ENCODE peak calls at places on chromosomes 2 and 18, in seven cellular contexts. One of them, this sample, is unnamed.

GRCh38 chr2:238487652-238488346 is 61.1 kb downstream of the ASB1 start:
- DNase-seq in T-cell: no peak
- DNase-seq in HCT116: no peak
- DNase-seq in neuronal stem cell: no peak
- DNase-seq in breast epithelium: no peak
- DNase-seq in putamen: no peak
- DNase-seq in cardiac fibroblast: no peak
- DNase-seq in this sample: no peak

GRCh38 chr2:230134496-230135073 is 65.9 kb upstream of the SLC16A14 start:
- DNase-seq in breast epithelium: no peak
- DNase-seq in T-cell: no peak
- DNase-seq in neuronal stem cell: no peak
- DNase-seq in putamen: no peak
- DNase-seq in cardiac fibroblast: peak; percentile 87
- DNase-seq in HCT116: no peak
- DNase-seq in this sample: no peak

GRCh38 chr2:188199716-188200128 is 92.0 kb upstream of the GULP1 start:
- DNase-seq in T-cell: no peak
- DNase-seq in breast epithelium: no peak
- DNase-seq in HCT116: no peak
- DNase-seq in putamen: no peak
- DNase-seq in cardiac fibroblast: peak; percentile 88
- DNase-seq in neuronal stem cell: no peak
- DNase-seq in this sample: no peak

GRCh38 chr2:3233877-3234276 is 143.7 kb downstream of the EIPR1 start:
- DNase-seq in putamen: no peak
- DNase-seq in HCT116: no peak
- DNase-seq in T-cell: no peak
- DNase-seq in cardiac fibroblast: no peak
- DNase-seq in breast epithelium: peak; percentile 59
- DNase-seq in neuronal stem cell: no peak
- DNase-seq in this sample: no peak

GRCh38 chr2:217010173-217010572 is 150.3 kb upstream of the TNP1 start:
- DNase-seq in T-cell: no peak
- DNase-seq in HCT116: no peak
- DNase-seq in putamen: no peak
- DNase-seq in breast epithelium: no peak
- DNase-seq in cardiac fibroblast: no peak
- DNase-seq in neuronal stem cell: no peak
- DNase-seq in this sample: no peak

GRCh38 chr2:205686231-205687017 is 4.1 kb downstream of the NRP2 start:
- DNase-seq in HCT116: no peak
- DNase-seq in breast epithelium: no peak
- DNase-seq in neuronal stem cell: no peak
- DNase-seq in T-cell: no peak
- DNase-seq in cardiac fibroblast: no peak
- DNase-seq in putamen: no peak
- DNase-seq in this sample: no peak

GRCh38 chr2:19128148-19128547 is 230.3 kb downstream of the OSR1 start:
- DNase-seq in neuronal stem cell: no peak
- DNase-seq in putamen: no peak
- DNase-seq in cardiac fibroblast: no peak
- DNase-seq in T-cell: no peak
- DNase-seq in breast epithelium: no peak
- DNase-seq in HCT116: no peak
- DNase-seq in this sample: no peak

GRCh38 chr2:231094671-231095346 is 30.0 kb downstream of the HTR2B start:
- DNase-seq in putamen: no peak
- DNase-seq in cardiac fibroblast: no peak
- DNase-seq in neuronal stem cell: no peak
- DNase-seq in T-cell: no peak
- DNase-seq in HCT116: no peak
- DNase-seq in breast epithelium: no peak
- DNase-seq in this sample: no peak

GRCh38 chr2:226185613-226186211 is 613.9 kb downstream of the IRS1 start:
- DNase-seq in neuronal stem cell: peak; percentile 44
- DNase-seq in putamen: no peak
- DNase-seq in cardiac fibroblast: peak; percentile 95
- DNase-seq in breast epithelium: no peak
- DNase-seq in HCT116: peak; percentile 84
- DNase-seq in T-cell: no peak
- DNase-seq in this sample: no peak

GRCh38 chr18:25896178-25896780 is 194.1 kb downstream of the SS18 start:
- DNase-seq in HCT116: peak; percentile 32
- DNase-seq in breast epithelium: no peak
- DNase-seq in T-cell: no peak
- DNase-seq in putamen: no peak
- DNase-seq in neuronal stem cell: peak; percentile 27
- DNase-seq in cardiac fibroblast: peak; percentile 62
- DNase-seq in this sample: no peak

GRCh38 chr2:138373993-138374408 is 127.6 kb upstream of the SPOPL start:
- DNase-seq in HCT116: peak; percentile 27
- DNase-seq in putamen: peak; percentile 3
- DNase-seq in breast epithelium: no peak
- DNase-seq in neuronal stem cell: peak; percentile 8
- DNase-seq in cardiac fibroblast: peak; percentile 73
- DNase-seq in T-cell: no peak
- DNase-seq in this sample: no peak

GRCh38 chr2:131146255-131146654 is 41.1 kb downstream of the PLEKHB2 start:
- DNase-seq in cardiac fibroblast: no peak
- DNase-seq in neuronal stem cell: no peak
- DNase-seq in breast epithelium: no peak
- DNase-seq in T-cell: no peak
- DNase-seq in HCT116: no peak
- DNase-seq in putamen: no peak
- DNase-seq in this sample: no peak

GRCh38 chr18:48662021-48662661 is 123.3 kb downstream of the CTIF start:
- DNase-seq in cardiac fibroblast: peak; percentile 69
- DNase-seq in HCT116: no peak
- DNase-seq in neuronal stem cell: no peak
- DNase-seq in putamen: no peak
- DNase-seq in breast epithelium: no peak
- DNase-seq in T-cell: no peak
- DNase-seq in this sample: no peak

GRCh38 chr2:230077851-230078547 is 9.3 kb upstream of the SLC16A14 start:
- DNase-seq in breast epithelium: no peak
- DNase-seq in cardiac fibroblast: no peak
- DNase-seq in HCT116: no peak
- DNase-seq in putamen: no peak
- DNase-seq in T-cell: no peak
- DNase-seq in neuronal stem cell: no peak
- DNase-seq in this sample: no peak

GRCh38 chr2:120423167-120423943 is 77.4 kb downstream of the INHBB start:
- DNase-seq in putamen: no peak
- DNase-seq in breast epithelium: no peak
- DNase-seq in neuronal stem cell: no peak
- DNase-seq in HCT116: no peak
- DNase-seq in cardiac fibroblast: no peak
- DNase-seq in T-cell: no peak
- DNase-seq in this sample: no peak

GRCh38 chr2:65550246-65550645 is 117.8 kb upstream of the SPRED2 start:
- DNase-seq in HCT116: no peak
- DNase-seq in breast epithelium: no peak
- DNase-seq in neuronal stem cell: no peak
- DNase-seq in putamen: no peak
- DNase-seq in cardiac fibroblast: no peak
- DNase-seq in T-cell: no peak
- DNase-seq in this sample: no peak